ENCODE peak calls at places on chromosomes 11 and 22, in five cellular contexts. R is stomach, H is SK-N-SH, M is endothelial cell of umbilical vein, A is SK-N-MC. C is an unnamed sample.

GRCh38 chr11:64971421-64972233 is at the start of gene MAJIN:
- DNase-seq in A (no peak), H (no peak), M (peak), R (peak), C (no peak)

GRCh38 chr11:17547051-17547577 is at the start of gene OTOG:
- DNase-seq in R (no peak), A (no peak), M (no peak), H (peak), C (no peak)

GRCh38 chr11:78798567-78799170 is 224.0 kb upstream of the NARS2 start:
- DNase-seq in R (peak), H (peak), A (no peak), M (peak), C (peak)

GRCh38 chr11:121722431-121723256 is 269.9 kb upstream of the SORL1-AS1 start:
- DNase-seq in M (peak), A (no peak), H (peak), R (peak), C (peak)

GRCh38 chr22:47375621-47376321 is 613.3 kb downstream of the TBC1D22A start:
- DNase-seq in M (no peak), H (no peak), A (no peak), R (no peak), C (no peak)

GRCh38 chr11:62428871-62429601 is 10.2 kb downstream of the SCGB1A1 start:
- DNase-seq in M (no peak), H (no peak), R (no peak), A (no peak), C (no peak)

GRCh38 chr11:126914941-126915340 is 85.6 kb downstream of the KIRREL3 start:
- DNase-seq in H (no peak), A (no peak), R (no peak), M (no peak), C (no peak)

GRCh38 chr11:121329786-121330395 is 37.3 kb downstream of the SC5D start:
- DNase-seq in H (no peak), A (no peak), R (no peak), M (no peak), C (no peak)

GRCh38 chr11:76735218-76735480 is 48.0 kb upstream of the TSKU start:
- DNase-seq in M (no peak), R (no peak), H (no peak), A (no peak), C (no peak)

GRCh38 chr11:35742707-35743454 is 80.3 kb downstream of the TRIM44 start:
- DNase-seq in R (no peak), M (no peak), A (no peak), H (no peak), C (no peak)

GRCh38 chr11:69896250-69896649 is 77.0 kb upstream of the FGF3 start:
- DNase-seq in H (no peak), A (no peak), R (no peak), M (no peak), C (no peak)

GRCh38 chr22:36017661-36018091 is 10.9 kb downstream of the RBFOX2 start:
- DNase-seq in R (no peak), M (no peak), A (no peak), H (peak), C (no peak)

GRCh38 chr11:69746140-69746539 is 29.0 kb downstream of the FGF4 start:
- DNase-seq in M (no peak), R (no peak), A (no peak), H (no peak), C (no peak)

GRCh38 chr11:36077886-36078685 is 134.2 kb downstream of the LDLRAD3 start:
- DNase-seq in M (peak), A (no peak), R (no peak), H (no peak), C (no peak)

GRCh38 chr11:16841984-16842383 is 103.5 kb downstream of the C11orf58 start:
- DNase-seq in R (no peak), A (no peak), M (no peak), H (no peak), C (no peak)

GRCh38 chr11:32310218-32310601 is 125.1 kb downstream of the WT1 start:
- DNase-seq in R (peak), A (no peak), M (no peak), H (no peak), C (no peak)

GRCh38 chr11:124837491-124837856 is 27.8 kb upstream of the ROBO3 start:
- DNase-seq in A (peak), R (no peak), M (peak), H (peak), C (no peak)

GRCh38 chr11:111733009-111733408 is 33.2 kb downstream of the PPP2R1B start:
- DNase-seq in H (no peak), A (no peak), R (no peak), M (peak), C (no peak)
- TF ChIP-seq POLR2AphosphoS5 in H (no peak), A (no peak), R (peak), M (no peak), C (peak)

GRCh38 chr22:45888221-45889092 is 88.5 kb downstream of the WNT7B start:
- DNase-seq in A (no peak), M (no peak), H (no peak), R (no peak), C (no peak)
- H3K4me3 ChIP-seq in A (no peak), M (no peak), H (no peak), R (no peak), C (no peak)

DNA sequence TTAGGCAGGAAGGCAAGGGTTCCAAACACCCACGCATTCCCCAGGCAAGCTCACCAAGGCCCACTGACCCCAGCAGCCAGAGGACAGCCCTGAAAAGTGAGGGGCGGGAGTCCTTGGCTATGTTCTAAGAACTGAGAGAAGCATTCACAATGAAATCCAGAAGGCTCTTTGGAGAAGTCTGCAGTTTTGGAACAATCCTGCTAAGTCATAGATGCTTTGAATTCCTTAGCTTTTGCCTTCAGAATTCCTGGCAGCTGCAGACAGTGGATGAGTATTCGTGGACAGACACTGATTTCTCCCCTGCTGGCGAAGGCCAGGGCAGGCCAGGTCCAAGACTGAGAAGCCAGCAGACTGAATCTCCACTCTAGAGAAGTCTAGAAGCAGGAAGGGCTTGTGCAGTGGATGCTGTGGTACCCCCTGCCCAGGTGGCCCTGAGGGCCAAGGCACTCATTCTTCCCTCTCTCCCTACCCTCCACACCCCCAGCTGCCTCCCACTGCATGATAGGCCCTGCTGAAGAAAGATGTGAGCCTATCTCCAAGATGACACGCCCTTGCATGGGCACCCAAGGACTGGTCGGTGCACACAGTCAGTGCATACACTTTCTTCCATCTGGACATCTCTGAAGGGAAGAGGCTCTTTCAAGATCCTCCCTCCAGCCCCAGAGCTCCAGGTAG is 133.2 kb upstream of the TEAD1 start:
- DNase-seq in A (no peak), R (no peak), M (no peak), H (no peak), C (peak)
- TF ChIP-seq POLR2AphosphoS5 in A (no peak), R (no peak), M (no peak), H (peak), C (peak)

GRCh38 chr11:83681045-83681781 is 395.0 kb upstream of the CCDC90B start:
- DNase-seq in M (no peak), H (no peak), A (no peak), R (no peak), C (no peak)

GRCh38 chr11:83680351-83680750 is 394.2 kb upstream of the CCDC90B start:
- DNase-seq in A (no peak), H (peak), R (no peak), M (no peak), C (no peak)

GRCh38 chr11:83676061-83676460 is 389.9 kb upstream of the CCDC90B start:
- DNase-seq in M (no peak), A (no peak), R (no peak), H (no peak), C (no peak)

GRCh38 chr11:83674498-83674897 is 388.3 kb upstream of the CCDC90B start:
- DNase-seq in H (no peak), M (no peak), A (no peak), R (no peak), C (no peak)

DNA sequence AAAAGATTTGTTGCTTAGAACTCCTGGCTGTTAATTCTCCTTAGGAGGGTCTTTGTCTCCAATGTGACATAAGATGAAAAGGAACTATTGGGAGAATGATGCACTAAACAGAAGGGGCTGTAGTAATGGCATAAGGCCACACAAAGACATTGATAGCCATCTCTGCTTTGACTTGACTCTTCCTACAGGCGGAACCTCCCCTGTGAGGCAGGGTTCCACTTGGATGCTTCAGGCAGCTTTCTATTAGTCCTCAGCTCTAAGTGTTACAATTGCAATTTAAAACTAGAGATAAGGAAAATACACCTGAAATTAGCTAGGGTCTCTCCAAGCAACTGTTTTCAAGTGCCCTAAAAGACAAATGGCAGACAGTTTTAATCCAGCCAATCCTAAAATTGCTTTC is 391.6 kb upstream of the CCDC90B start:
- DNase-seq in M (no peak), A (no peak), H (no peak), R (no peak), C (no peak)
- H3K4me3 ChIP-seq in M (no peak), A (no peak), H (no peak), R (no peak), C (no peak)

GRCh38 chr11:46553746-46554204 is 40.0 kb downstream of the AMBRA1 start:
- DNase-seq in R (no peak), H (no peak), A (no peak), M (peak), C (no peak)
- TF ChIP-seq POLR2AphosphoS5 in R (no peak), H (no peak), A (no peak), M (no peak), C (no peak)

DNA sequence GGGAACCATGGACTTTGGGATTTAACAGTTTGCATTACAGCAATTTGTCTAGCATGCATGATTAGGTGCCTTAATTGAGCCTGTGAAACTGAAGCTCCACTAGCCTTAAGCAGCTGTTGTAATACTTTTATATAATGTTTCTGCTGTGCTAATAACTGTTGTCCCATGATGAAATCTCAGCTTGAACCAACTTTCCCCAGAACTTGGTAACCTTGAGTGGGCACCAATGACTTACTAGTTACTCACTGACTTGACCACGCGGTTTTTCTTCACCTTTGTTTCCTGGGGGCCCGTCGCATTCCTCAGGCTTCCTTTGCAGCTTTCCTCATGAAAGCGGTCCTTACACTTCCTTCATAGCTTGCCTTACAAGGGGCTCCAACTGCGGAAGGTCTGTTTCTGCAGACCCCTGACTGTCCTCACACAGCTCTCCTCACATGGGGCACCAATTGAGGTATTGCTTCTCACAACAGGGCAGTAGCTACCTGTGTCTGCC is 11.2 kb upstream of the GLYATL1 start:
- DNase-seq in M (no peak), R (no peak), H (no peak), A (no peak), C (no peak)
- H3K4me3 ChIP-seq in M (no peak), R (peak), H (no peak), A (no peak), C (no peak)

GRCh38 chr22:32848226-32848625 is 46.7 kb downstream of the TIMP3 start:
- DNase-seq in M (no peak), R (no peak), A (no peak), H (no peak), C (no peak)

GRCh38 chr22:32852346-32853251 is 51.1 kb downstream of the TIMP3 start:
- DNase-seq in M (no peak), A (no peak), H (peak), R (no peak), C (no peak)

GRCh38 chr22:32850157-32850556 is 48.7 kb downstream of the TIMP3 start:
- DNase-seq in A (no peak), M (no peak), H (no peak), R (no peak), C (no peak)

GRCh38 chr22:32849501-32849900 is 48.0 kb downstream of the TIMP3 start:
- DNase-seq in R (no peak), H (no peak), M (no peak), A (no peak), C (no peak)

GRCh38 chr22:32850591-32851517 is 49.3 kb downstream of the TIMP3 start:
- DNase-seq in H (no peak), A (no peak), R (peak), M (no peak), C (peak)
- TF ChIP-seq POLR2AphosphoS5 in H (no peak), A (no peak), R (peak), M (no peak), C (peak)

DNA sequence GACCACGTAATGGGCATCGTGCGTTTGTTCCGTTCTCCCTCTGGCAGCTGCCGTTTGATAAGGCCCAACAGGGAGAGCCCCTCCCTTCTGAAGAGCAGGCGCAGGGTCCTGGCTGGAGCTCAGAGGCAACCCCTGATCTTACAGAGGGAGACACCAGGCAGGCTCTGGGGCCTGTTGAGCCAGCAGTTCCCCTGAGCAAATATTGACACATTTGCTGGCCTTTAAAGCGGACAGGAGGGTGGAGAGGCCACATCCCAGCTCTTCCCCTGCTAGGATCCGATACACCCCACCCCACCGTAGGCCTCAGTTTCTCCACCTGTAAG is 11.8 kb upstream of the C1QTNF6 start:
- DNase-seq in R (no peak), A (no peak), M (no peak), H (peak), C (no peak)
- H3K4me3 ChIP-seq in R (peak), A (peak), M (no peak), H (no peak), C (peak)